ENCODE peak calls at places on chromosomes 7 and 10, in six cellular contexts. D is NCI-H1930, O is NCI-H2029 treated with DMSO at 0.1 percent for 48 hours, C is AG10803, L is iris pigment epithelial cell, T is DND-41. E is an unnamed sample.

GRCh38 chr10:59945991-59946390 is 39.6 kb upstream of the CCDC6 start:
- DNase-seq in D (no peak), O (no peak), C (no peak), L (no peak), T (no peak), E (no peak)

GRCh38 chr7:38694326-38694725 is 63.2 kb upstream of the AMPH start:
- DNase-seq in D (no peak), O (no peak), C (no peak), L (no peak), T (no peak), E (no peak)

GRCh38 chr7:12210179-12211053 is 678 bp upstream of the TMEM106B start:
- DNase-seq in D (no peak), O (peak; percentile 57), C (no peak), L (no peak), T (no peak), E (no peak)

GRCh38 chr7:70638381-70639128 is 493.4 kb upstream of the GALNT17 start:
- DNase-seq in D (no peak), O (no peak), C (no peak), L (no peak), T (no peak), E (no peak)

GRCh38 chr10:87664276-87664687 is 4.6 kb downstream of the PAPSS2 start:
- DNase-seq in D (no peak), O (no peak), C (no peak), L (no peak), T (no peak), E (no peak)

GRCh38 chr7:17986826-17987225 is 40.8 kb downstream of the PRPS1L1 start:
- DNase-seq in D (no peak), O (no peak), C (peak; percentile 87), L (peak; percentile 90), T (no peak), E (peak; percentile 27)

GRCh38 chr10:60494774-60495173 is 105.1 kb upstream of the ANK3 start:
- DNase-seq in D (no peak), O (no peak), C (no peak), L (no peak), T (no peak), E (no peak)

GRCh38 chr10:24157567-24157966 is 51.4 kb upstream of the KIAA1217 start:
- DNase-seq in D (no peak), O (no peak), C (no peak), L (no peak), T (no peak), E (no peak)

GRCh38 chr7:27198871-27199801 is 755 bp downstream of the HOXA13 start:
- DNase-seq in D (no peak), O (no peak), C (peak; percentile 37), L (no peak), T (no peak), E (peak; percentile 29)

GRCh38 chr7:94239661-94240234 is 154.9 kb upstream of the COL1A2 start:
- DNase-seq in D (no peak), O (no peak), C (no peak), L (no peak), T (no peak), E (no peak)

GRCh38 chr10:86365346-86366032 is 1.1 kb downstream of the GRID1 start:
- DNase-seq in D (no peak), O (no peak), C (no peak), L (no peak), T (no peak), E (no peak)

GRCh38 chr10:125006188-125006680 is 64.3 kb downstream of the ZRANB1 start:
- DNase-seq in D (no peak), O (no peak), C (no peak), L (peak; percentile 31), T (no peak), E (no peak)

GRCh38 chr7:42234736-42235135 is 2.3 kb downstream of the GLI3 start:
- DNase-seq in D (no peak), O (no peak), C (no peak), L (peak; percentile 45), T (no peak), E (no peak)

GRCh38 chr7:144818516-144818915 is 17.3 kb downstream of the TPK1 start:
- DNase-seq in D (no peak), O (no peak), C (no peak), L (peak; percentile 87), T (no peak), E (peak; percentile 64)

GRCh38 chr10:14244147-14244546 is 86.6 kb downstream of the FRMD4A start:
- DNase-seq in D (no peak), O (no peak), C (no peak), L (no peak), T (peak; percentile 6), E (peak; percentile 47)

GRCh38 chr10:75531571-75532031 is 100.2 kb downstream of the LRMDA start:
- DNase-seq in D (no peak), O (no peak), C (no peak), L (no peak), T (no peak), E (no peak)

GRCh38 chr10:128095023-128095752 is 31.0 kb downstream of the MKI67 start:
- DNase-seq in D (no peak), O (no peak), C (no peak), L (no peak), T (peak; percentile 46), E (no peak)

GRCh38 chr10:71767420-71768035 is 5.8 kb downstream of the VSIR start:
- DNase-seq in D (no peak), O (no peak), C (peak; percentile 49), L (peak; percentile 79), T (no peak), E (peak; percentile 78)

GRCh38 chr10:69458426-69459100 is 7.3 kb downstream of the TSPAN15 start:
- DNase-seq in D (no peak), O (no peak), C (no peak), L (no peak), T (no peak), E (no peak)

GRCh38 chr7:15855726-15856125 is 169.2 kb upstream of the MEOX2 start:
- DNase-seq in D (no peak), O (no peak), C (no peak), L (no peak), T (no peak), E (no peak)

GRCh38 chr7:100266576-100267354 is 40.7 kb upstream of the SPDYE3 start:
- DNase-seq in D (no peak), O (no peak), C (no peak), L (no peak), T (no peak), E (no peak)

GRCh38 chr10:110425684-110426293 is 71.9 kb upstream of the DUSP5 start:
- DNase-seq in D (no peak), O (no peak), C (peak; percentile 97), L (peak; percentile 99), T (no peak), E (peak; percentile 84)

GRCh38 chr7:97004931-97005763 is at the start of gene DLX6:
- DNase-seq in D (peak; percentile 88), O (peak; percentile 65), C (peak; percentile 16), L (no peak), T (no peak), E (peak; percentile 80)

E was measured in myocyte.